ENCODE peak calls at places on chromosomes 5 and 9, in six cellular contexts. E is SK-N-SH, D is hepatocyte, M is MM.1S, T is PC-3, K is OCI-LY7. O is an unnamed sample.

GRCh38 chr5:149687789-149688188 is 42.3 kb upstream of the PPARGC1B start:
- DNase-seq in D (no peak), E (no peak), K (no peak), T (no peak), M (no peak), O (no peak)

GRCh38 chr9:90843530-90843929 is 41.9 kb downstream of the SYK start:
- DNase-seq in M (no peak), E (no peak), T (no peak), D (no peak), K (no peak), O (no peak)

GRCh38 chr5:43192558-43193170 is 639 bp downstream of the NIM1K start:
- DNase-seq in D (peak; percentile 15), M (no peak), E (peak; percentile 39), K (no peak), T (peak; percentile 29), O (no peak)

GRCh38 chr5:100790170-100790665 is 112.9 kb downstream of the ST8SIA4 start:
- DNase-seq in K (peak; percentile 74), T (peak; percentile 18), D (peak; percentile 25), M (peak; percentile 95), E (no peak), O (no peak)

GRCh38 chr9:3863686-3864085 is 337.9 kb upstream of the RFX3 start:
- DNase-seq in T (no peak), D (no peak), M (no peak), E (no peak), K (no peak), O (no peak)

GRCh38 chr9:30925635-30926034 is 1458.8 kb upstream of the ACO1 start:
- DNase-seq in E (no peak), T (no peak), D (no peak), K (no peak), M (peak; percentile 20), O (no peak)

GRCh38 chr5:132662925-132663770 is 5.2 kb downstream of the IL13 start:
- DNase-seq in E (no peak), K (peak; percentile 19), T (no peak), M (no peak), D (peak; percentile 37), O (no peak)

GRCh38 chr5:118791986-118792734 is 196.2 kb downstream of the DTWD2 start:
- DNase-seq in E (peak; percentile 46), T (peak; percentile 65), D (peak; percentile 85), M (peak; percentile 78), K (peak; percentile 72), O (peak; percentile 45)

GRCh38 chr5:1014781-1015221 is 6.2 kb downstream of the NKD2 start:
- DNase-seq in K (no peak), T (no peak), E (no peak), M (no peak), D (no peak), O (no peak)

GRCh38 chr5:83253731-83254130 is 176.4 kb downstream of the XRCC4 start:
- DNase-seq in E (no peak), D (no peak), K (no peak), T (no peak), M (no peak), O (no peak)

DNA sequence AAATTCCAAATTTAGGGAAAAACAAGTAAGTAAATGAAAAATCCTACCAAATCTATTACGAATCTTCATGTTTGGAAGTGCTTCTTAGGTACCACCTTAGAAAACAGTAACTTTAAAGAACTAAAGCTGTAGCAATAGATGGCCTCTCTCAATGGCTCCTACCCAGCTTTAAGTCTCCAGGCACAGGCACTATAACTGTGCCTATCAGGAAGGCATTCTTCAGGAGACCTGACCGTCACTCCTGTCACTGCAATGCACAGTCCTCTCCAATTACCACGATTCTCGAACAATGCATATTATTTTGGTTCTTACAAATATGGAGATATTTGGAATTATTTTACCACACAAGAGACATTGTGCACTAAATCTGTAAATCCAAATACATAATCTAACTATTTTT is 12.9 kb downstream of the NFIB start:
- DNase-seq in K (no peak), E (no peak), T (no peak), D (no peak), M (no peak), O (no peak)
- H3K27ac ChIP-seq in K (no peak overlapping the region), E (peak overlapping the region; percentile 74), T (no peak overlapping the region), D (no peak overlapping the region), M (no peak overlapping the region), O (no peak overlapping the region)

GRCh38 chr9:97636903-97637302 is 3.3 kb downstream of the NCBP1 start:
- DNase-seq in E (no peak), T (no peak), M (no peak), D (no peak), K (no peak), O (no peak)

GRCh38 chr9:97635026-97635425 is 1.4 kb downstream of the NCBP1 start:
- DNase-seq in T (peak; percentile 2), E (no peak), D (no peak), M (no peak), K (no peak), O (no peak)

GRCh38 chr9:97645720-97646119 is 12.1 kb downstream of the NCBP1 start:
- DNase-seq in D (no peak), M (no peak), T (no peak), E (no peak), K (no peak), O (no peak)

GRCh38 chr9:97638666-97639065 is 5.0 kb downstream of the NCBP1 start:
- DNase-seq in T (peak; percentile 11), M (no peak), D (no peak), E (no peak), K (peak; percentile 6), O (no peak)

DNA sequence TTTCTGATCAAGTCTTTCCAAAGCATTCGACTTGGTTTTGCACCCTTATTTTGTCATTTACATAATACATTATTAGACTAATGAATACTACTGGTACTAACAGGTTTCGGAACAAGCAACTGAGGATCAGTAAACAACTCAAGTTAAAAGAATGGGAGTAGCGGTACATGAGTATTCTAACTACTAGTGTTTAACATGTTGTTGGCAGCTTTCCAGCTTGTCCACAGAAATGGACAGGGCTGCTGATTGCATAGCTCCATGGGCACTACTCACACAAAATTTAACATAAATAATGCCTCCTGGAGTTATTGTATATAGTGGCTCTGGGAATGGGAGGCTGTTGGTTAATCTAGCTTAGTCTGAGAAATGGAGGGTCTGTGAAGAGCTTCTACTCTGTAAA is 6.7 kb downstream of the NCBP1 start:
- DNase-seq in K (no peak), M (no peak), D (peak; percentile 25), E (no peak), T (no peak), O (no peak)
- TF ChIP-seq EZH2phosphoT487 in K (no peak), M (no peak), D (no peak), E (no peak), T (no peak), O (no peak)

DNA sequence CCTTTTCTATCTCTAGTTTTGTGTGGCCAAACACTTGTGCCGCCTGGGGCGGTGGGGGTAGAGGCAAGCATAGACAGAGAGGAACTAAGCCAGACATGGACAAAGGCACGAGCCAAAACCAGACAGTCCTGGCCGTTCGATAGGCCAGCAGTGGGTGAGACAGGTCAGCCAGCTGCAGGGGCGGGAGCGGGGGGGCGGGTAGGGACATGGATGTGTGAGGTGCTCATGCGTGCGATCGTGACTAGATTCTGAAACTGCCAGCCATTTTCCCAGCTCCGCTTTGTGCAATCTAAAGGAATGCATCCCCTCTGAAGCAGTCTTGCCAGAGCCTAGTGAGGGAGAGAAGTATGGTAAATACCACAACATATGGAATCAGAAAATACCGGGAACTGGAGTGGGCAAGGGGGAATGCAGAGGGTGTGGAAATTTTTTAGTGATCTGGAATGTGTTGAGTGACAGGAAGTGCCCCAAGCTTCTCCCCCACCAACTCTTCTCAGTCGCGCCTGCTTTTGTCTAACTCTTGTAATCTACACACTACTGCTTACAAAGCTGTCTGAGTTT is 111.9 kb downstream of the NR6A1 start:
- DNase-seq in D (peak; percentile 89), T (peak; percentile 69), K (peak; percentile 61), E (peak; percentile 71), M (peak; percentile 15), O (no peak)
- H3K79me2 ChIP-seq in D (peaks cover 44% of the 10 kb centered on the region), T (peaks cover 46% of the 10 kb centered on the region), K (peaks cover 55% of the 10 kb centered on the region), E (peaks cover 58% of the 10 kb centered on the region), M (no peaks in the 10 kb centered on the region), O (peaks cover 49% of the 10 kb centered on the region)

GRCh38 chr9:133369923-133370322 is 5.9 kb downstream of the SURF4 start:
- DNase-seq in T (no peak), K (no peak), E (no peak), M (no peak), D (no peak), O (no peak)
- H3K27ac ChIP-seq in T (no peak overlapping the region), K (no peak overlapping the region), E (no peak overlapping the region), M (no peak overlapping the region), D (peak overlapping the region; percentile 83), O (no peak overlapping the region)

GRCh38 chr9:123248630-123249029 is 19.8 kb downstream of the STRBP start:
- DNase-seq in T (peak; percentile 36), E (no peak), M (no peak), D (no peak), K (no peak), O (no peak)

GRCh38 chr9:123251741-123252140 is 16.6 kb downstream of the STRBP start:
- DNase-seq in D (no peak), T (no peak), E (no peak), K (no peak), M (no peak), O (no peak)

GRCh38 chr9:123251324-123251723 is 17.1 kb downstream of the STRBP start:
- DNase-seq in D (peak; percentile 37), E (no peak), T (no peak), M (no peak), K (no peak), O (no peak)

GRCh38 chr9:123250504-123250903 is 17.9 kb downstream of the STRBP start:
- DNase-seq in M (no peak), E (no peak), K (no peak), D (no peak), T (no peak), O (no peak)

DNA sequence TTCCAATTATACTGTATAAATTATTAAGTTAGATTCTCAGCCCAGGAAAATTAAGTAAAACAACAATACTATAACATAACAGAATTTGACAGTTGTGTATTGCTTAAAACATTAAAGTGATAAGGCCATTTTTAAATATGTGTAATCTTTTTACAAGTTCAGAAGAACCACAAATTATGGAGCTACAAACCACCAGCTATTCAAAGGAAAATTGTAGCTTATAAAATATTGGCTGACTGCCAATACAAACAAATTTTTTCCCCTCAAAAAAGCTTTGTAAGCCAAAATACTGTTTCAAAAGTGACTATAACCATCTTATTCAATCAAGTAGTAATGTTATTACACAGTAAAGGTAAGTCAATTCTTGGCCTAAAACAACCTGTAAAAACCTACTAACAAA is 21.9 kb downstream of the STRBP start:
- DNase-seq in D (no peak), E (no peak), K (no peak), M (no peak), T (peak; percentile 5), O (no peak)
- TF ChIP-seq EZH2phosphoT487 in D (no peak), E (no peak), K (no peak), M (no peak), T (no peak), O (no peak)

DNA sequence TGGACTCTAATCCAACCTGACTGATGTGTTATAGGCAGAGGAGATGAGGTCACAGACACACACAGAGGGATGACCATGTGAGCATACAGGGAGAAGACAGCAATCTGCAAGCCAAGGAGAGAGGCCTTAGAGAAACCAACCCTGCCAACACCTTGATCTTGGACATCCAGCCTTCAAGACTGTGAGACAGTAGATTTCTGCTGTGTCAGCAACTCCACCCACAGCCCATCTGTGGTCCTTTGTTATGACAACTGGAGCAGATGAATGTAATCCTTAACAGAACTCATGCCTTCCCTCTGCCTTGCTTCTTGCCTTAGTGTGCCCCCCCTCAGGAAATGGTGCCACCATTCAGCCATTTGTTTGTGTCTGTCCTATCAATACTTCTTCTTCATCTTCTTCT is 107.4 kb downstream of the NXNL2 start:
- DNase-seq in K (no peak), D (no peak), T (no peak), M (no peak), E (no peak), O (no peak)
- H3K79me2 ChIP-seq in K (no peaks in the 10 kb centered on the region), D (no peaks in the 10 kb centered on the region), T (no peaks in the 10 kb centered on the region), M (no peaks in the 10 kb centered on the region), E (no peaks in the 10 kb centered on the region), O (no peaks in the 10 kb centered on the region)

O was measured in HCT116.